ENCODE peak calls at places on chromosomes 5 and 9, in nine cellular contexts. One of them, this sample, is unnamed. For H3K4me1, the result is how much of the 10 kb centered on the place peaks cover.

GRCh38 chr5:163916856-163917255 is 411.4 kb downstream of the MAT2B start:
- DNase-seq in ovary: no peak
- DNase-seq in heart left ventricle: no peak
- DNase-seq in endothelial cell of umbilical vein: no peak
- DNase-seq in tibial nerve: no peak
- DNase-seq in suprapubic skin: no peak
- DNase-seq in A549: no peak
- DNase-seq in esophagus squamous epithelium: no peak
- DNase-seq in body of pancreas: no peak
- DNase-seq in this sample: no peak

GRCh38 chr9:130036099-130036498 is 6.9 kb downstream of the FNBP1 start:
- DNase-seq in ovary: no peak
- DNase-seq in heart left ventricle: no peak
- DNase-seq in endothelial cell of umbilical vein: peak
- DNase-seq in tibial nerve: no peak
- DNase-seq in suprapubic skin: no peak
- DNase-seq in A549: no peak
- DNase-seq in esophagus squamous epithelium: no peak
- DNase-seq in body of pancreas: no peak
- DNase-seq in this sample: no peak

GRCh38 chr9:86098793-86099694 is at the start of gene GOLM1:
- DNase-seq in ovary: peak
- DNase-seq in heart left ventricle: peak
- DNase-seq in endothelial cell of umbilical vein: peak
- DNase-seq in tibial nerve: no peak
- DNase-seq in suprapubic skin: no peak
- DNase-seq in A549: peak
- DNase-seq in esophagus squamous epithelium: no peak
- DNase-seq in body of pancreas: peak
- DNase-seq in this sample: peak

GRCh38 chr5:17355585-17356346 is 138.3 kb downstream of the BASP1 start:
- DNase-seq in ovary: no peak
- DNase-seq in heart left ventricle: no peak
- DNase-seq in endothelial cell of umbilical vein: no peak
- DNase-seq in tibial nerve: no peak
- DNase-seq in suprapubic skin: no peak
- DNase-seq in A549: peak
- DNase-seq in esophagus squamous epithelium: no peak
- DNase-seq in body of pancreas: no peak
- DNase-seq in this sample: no peak

GRCh38 chr5:153714732-153715287 is 224.3 kb downstream of the GRIA1 start:
- DNase-seq in ovary: no peak
- DNase-seq in heart left ventricle: no peak
- DNase-seq in endothelial cell of umbilical vein: no peak
- DNase-seq in tibial nerve: no peak
- DNase-seq in suprapubic skin: no peak
- DNase-seq in A549: no peak
- DNase-seq in esophagus squamous epithelium: no peak
- DNase-seq in body of pancreas: no peak
- DNase-seq in this sample: no peak

GRCh38 chr5:135867599-135867998 is 28.0 kb downstream of the IL9 start:
- DNase-seq in ovary: no peak
- DNase-seq in heart left ventricle: no peak
- DNase-seq in endothelial cell of umbilical vein: no peak
- DNase-seq in tibial nerve: no peak
- DNase-seq in suprapubic skin: peak
- DNase-seq in A549: no peak
- DNase-seq in esophagus squamous epithelium: no peak
- DNase-seq in body of pancreas: no peak
- DNase-seq in this sample: no peak

GRCh38 chr5:87944553-87945320 is 323.9 kb downstream of the TMEM161B start:
- DNase-seq in ovary: peak
- DNase-seq in heart left ventricle: peak
- DNase-seq in endothelial cell of umbilical vein: no peak
- DNase-seq in tibial nerve: no peak
- DNase-seq in suprapubic skin: no peak
- DNase-seq in A549: no peak
- DNase-seq in esophagus squamous epithelium: no peak
- DNase-seq in body of pancreas: no peak
- DNase-seq in this sample: no peak

GRCh38 chr9:121286973-121287721 is 19.2 kb downstream of the GSN start:
- DNase-seq in ovary: peak
- DNase-seq in heart left ventricle: peak
- DNase-seq in endothelial cell of umbilical vein: peak
- DNase-seq in tibial nerve: peak
- DNase-seq in suprapubic skin: peak
- DNase-seq in A549: peak
- DNase-seq in esophagus squamous epithelium: peak
- DNase-seq in body of pancreas: peak
- DNase-seq in this sample: peak

GRCh38 chr9:89278997-89279739 is 31.8 kb upstream of the CKS2 start:
- DNase-seq in ovary: no peak
- DNase-seq in heart left ventricle: no peak
- DNase-seq in endothelial cell of umbilical vein: peak
- DNase-seq in tibial nerve: peak
- DNase-seq in suprapubic skin: no peak
- DNase-seq in A549: peak
- DNase-seq in esophagus squamous epithelium: no peak
- DNase-seq in body of pancreas: peak
- DNase-seq in this sample: no peak

GRCh38 chr5:2206244-2207108 is 323.8 kb upstream of the IRX4 start:
- DNase-seq in ovary: no peak
- DNase-seq in heart left ventricle: no peak
- DNase-seq in endothelial cell of umbilical vein: no peak
- DNase-seq in tibial nerve: no peak
- DNase-seq in suprapubic skin: no peak
- DNase-seq in A549: no peak
- DNase-seq in esophagus squamous epithelium: no peak
- DNase-seq in body of pancreas: no peak
- DNase-seq in this sample: no peak

GRCh38 chr9:77011973-77012817 is 7.3 kb upstream of the FOXB2 start:
- DNase-seq in ovary: peak
- DNase-seq in heart left ventricle: no peak
- DNase-seq in endothelial cell of umbilical vein: peak
- DNase-seq in tibial nerve: peak
- DNase-seq in suprapubic skin: no peak
- DNase-seq in A549: peak
- DNase-seq in esophagus squamous epithelium: no peak
- DNase-seq in body of pancreas: peak
- DNase-seq in this sample: peak

GRCh38 chr9:24502548-24502947 is 43.1 kb downstream of the IZUMO3 start:
- DNase-seq in ovary: no peak
- DNase-seq in heart left ventricle: no peak
- DNase-seq in endothelial cell of umbilical vein: no peak
- DNase-seq in tibial nerve: no peak
- DNase-seq in suprapubic skin: no peak
- DNase-seq in A549: no peak
- DNase-seq in esophagus squamous epithelium: no peak
- DNase-seq in body of pancreas: no peak
- DNase-seq in this sample: no peak

GRCh38 chr9:33161011-33161588 is 6.0 kb downstream of the B4GALT1 start:
- DNase-seq in ovary: peak
- DNase-seq in heart left ventricle: peak
- DNase-seq in endothelial cell of umbilical vein: peak
- DNase-seq in tibial nerve: peak
- DNase-seq in suprapubic skin: peak
- DNase-seq in A549: peak
- DNase-seq in esophagus squamous epithelium: no peak
- DNase-seq in body of pancreas: peak
- DNase-seq in this sample: peak

GRCh38 chr9:131738838-131739191 is 1.1 kb downstream of the RAPGEF1 start:
- DNase-seq in ovary: no peak
- DNase-seq in heart left ventricle: no peak
- DNase-seq in endothelial cell of umbilical vein: no peak
- DNase-seq in tibial nerve: no peak
- DNase-seq in suprapubic skin: no peak
- DNase-seq in A549: no peak
- DNase-seq in esophagus squamous epithelium: no peak
- DNase-seq in body of pancreas: peak
- DNase-seq in this sample: no peak

GRCh38 chr9:104071589-104071988 is 22.5 kb upstream of the SMC2 start:
- DNase-seq in ovary: no peak
- DNase-seq in heart left ventricle: no peak
- DNase-seq in endothelial cell of umbilical vein: no peak
- DNase-seq in tibial nerve: no peak
- DNase-seq in suprapubic skin: no peak
- DNase-seq in A549: no peak
- DNase-seq in esophagus squamous epithelium: no peak
- DNase-seq in body of pancreas: no peak
- DNase-seq in this sample: no peak

GRCh38 chr5:6302684-6303083 is 75.7 kb downstream of the MED10 start:
- DNase-seq in ovary: no peak
- DNase-seq in heart left ventricle: no peak
- DNase-seq in endothelial cell of umbilical vein: no peak
- DNase-seq in tibial nerve: no peak
- DNase-seq in suprapubic skin: no peak
- DNase-seq in A549: no peak
- DNase-seq in esophagus squamous epithelium: no peak
- DNase-seq in body of pancreas: no peak
- DNase-seq in this sample: no peak

GRCh38 chr9:122200960-122201635 is 27.7 kb downstream of the LHX6 start:
- DNase-seq in ovary: no peak
- DNase-seq in heart left ventricle: no peak
- DNase-seq in endothelial cell of umbilical vein: peak
- DNase-seq in tibial nerve: no peak
- DNase-seq in suprapubic skin: no peak
- DNase-seq in A549: no peak
- DNase-seq in esophagus squamous epithelium: no peak
- DNase-seq in body of pancreas: no peak
- DNase-seq in this sample: no peak

GRCh38 chr5:32583582-32584232 is 1.6 kb upstream of the SUB1 start:
- DNase-seq in ovary: no peak
- DNase-seq in heart left ventricle: no peak
- DNase-seq in endothelial cell of umbilical vein: no peak
- DNase-seq in tibial nerve: no peak
- DNase-seq in suprapubic skin: no peak
- DNase-seq in A549: no peak
- DNase-seq in esophagus squamous epithelium: no peak
- DNase-seq in body of pancreas: no peak
- DNase-seq in this sample: no peak

GRCh38 chr9:137757139-137757538 is 120.4 kb upstream of the CACNA1B start:
- DNase-seq in ovary: no peak
- DNase-seq in heart left ventricle: peak
- DNase-seq in endothelial cell of umbilical vein: no peak
- DNase-seq in tibial nerve: no peak
- DNase-seq in suprapubic skin: no peak
- DNase-seq in A549: no peak
- DNase-seq in esophagus squamous epithelium: no peak
- DNase-seq in body of pancreas: peak
- DNase-seq in this sample: peak

GRCh38 chr9:36142510-36143161 is 6.1 kb downstream of the GLIPR2 start:
- DNase-seq in ovary: no peak
- DNase-seq in heart left ventricle: no peak
- DNase-seq in endothelial cell of umbilical vein: no peak
- DNase-seq in tibial nerve: no peak
- DNase-seq in suprapubic skin: no peak
- DNase-seq in A549: no peak
- DNase-seq in esophagus squamous epithelium: no peak
- DNase-seq in body of pancreas: no peak
- DNase-seq in this sample: no peak
- H3K4me1 ChIP-seq in ovary: under half
- H3K4me1 ChIP-seq in heart left ventricle: under half
- H3K4me1 ChIP-seq in endothelial cell of umbilical vein: under half
- H3K4me1 ChIP-seq in tibial nerve: under half
- H3K4me1 ChIP-seq in suprapubic skin: under half
- H3K4me1 ChIP-seq in A549: under half
- H3K4me1 ChIP-seq in esophagus squamous epithelium: half or more
- H3K4me1 ChIP-seq in body of pancreas: under half
- H3K4me1 ChIP-seq in this sample: under half

GRCh38 chr9:125600194-125600593 is 106.8 kb downstream of the MAPKAP1 start:
- DNase-seq in ovary: no peak
- DNase-seq in heart left ventricle: no peak
- DNase-seq in endothelial cell of umbilical vein: no peak
- DNase-seq in tibial nerve: no peak
- DNase-seq in suprapubic skin: no peak
- DNase-seq in A549: no peak
- DNase-seq in esophagus squamous epithelium: no peak
- DNase-seq in body of pancreas: peak
- DNase-seq in this sample: peak
- H3K27ac ChIP-seq in ovary: no peak
- H3K27ac ChIP-seq in heart left ventricle: no peak
- H3K27ac ChIP-seq in endothelial cell of umbilical vein: no peak
- H3K27ac ChIP-seq in tibial nerve: no peak
- H3K27ac ChIP-seq in suprapubic skin: no peak
- H3K27ac ChIP-seq in A549: no peak
- H3K27ac ChIP-seq in esophagus squamous epithelium: no peak
- H3K27ac ChIP-seq in body of pancreas: no peak
- H3K27ac ChIP-seq in this sample: no peak

GRCh38 chr5:139577689-139578347 is 16.7 kb downstream of the UBE2D2 start:
- DNase-seq in ovary: no peak
- DNase-seq in heart left ventricle: no peak
- DNase-seq in endothelial cell of umbilical vein: peak
- DNase-seq in tibial nerve: no peak
- DNase-seq in suprapubic skin: no peak
- DNase-seq in A549: no peak
- DNase-seq in esophagus squamous epithelium: no peak
- DNase-seq in body of pancreas: no peak
- DNase-seq in this sample: no peak
- TF ChIP-seq POLR2A in ovary: no peak
- TF ChIP-seq POLR2A in heart left ventricle: no peak
- TF ChIP-seq POLR2A in endothelial cell of umbilical vein: no peak
- TF ChIP-seq POLR2A in tibial nerve: no peak
- TF ChIP-seq POLR2A in suprapubic skin: no peak
- TF ChIP-seq POLR2A in A549: no peak
- TF ChIP-seq POLR2A in esophagus squamous epithelium: no peak
- TF ChIP-seq POLR2A in body of pancreas: no peak
- TF ChIP-seq POLR2A in this sample: no peak

GRCh38 chr5:52799983-52800393 is 12.3 kb downstream of the ITGA1 start:
- DNase-seq in ovary: peak
- DNase-seq in heart left ventricle: peak
- DNase-seq in endothelial cell of umbilical vein: peak
- DNase-seq in tibial nerve: peak
- DNase-seq in suprapubic skin: peak
- DNase-seq in A549: peak
- DNase-seq in esophagus squamous epithelium: peak
- DNase-seq in body of pancreas: peak
- DNase-seq in this sample: peak
- H3K4me1 ChIP-seq in ovary: under half
- H3K4me1 ChIP-seq in heart left ventricle: half or more
- H3K4me1 ChIP-seq in endothelial cell of umbilical vein: under half
- H3K4me1 ChIP-seq in tibial nerve: under half
- H3K4me1 ChIP-seq in suprapubic skin: half or more
- H3K4me1 ChIP-seq in A549: under half
- H3K4me1 ChIP-seq in esophagus squamous epithelium: half or more
- H3K4me1 ChIP-seq in body of pancreas: under half
- H3K4me1 ChIP-seq in this sample: under half

GRCh38 chr5:151773979-151774378 is 2.2 kb downstream of the G3BP1 start:
- DNase-seq in ovary: no peak
- DNase-seq in heart left ventricle: no peak
- DNase-seq in endothelial cell of umbilical vein: peak
- DNase-seq in tibial nerve: no peak
- DNase-seq in suprapubic skin: no peak
- DNase-seq in A549: no peak
- DNase-seq in esophagus squamous epithelium: no peak
- DNase-seq in body of pancreas: no peak
- DNase-seq in this sample: no peak
- H3K27ac ChIP-seq in ovary: no peak
- H3K27ac ChIP-seq in heart left ventricle: peak
- H3K27ac ChIP-seq in endothelial cell of umbilical vein: peak
- H3K27ac ChIP-seq in tibial nerve: no peak
- H3K27ac ChIP-seq in suprapubic skin: peak
- H3K27ac ChIP-seq in A549: no peak
- H3K27ac ChIP-seq in esophagus squamous epithelium: peak
- H3K27ac ChIP-seq in body of pancreas: no peak
- H3K27ac ChIP-seq in this sample: no peak

GRCh38 chr9:134422301-134422700 is 96.0 kb downstream of the RXRA start:
- DNase-seq in ovary: peak
- DNase-seq in heart left ventricle: no peak
- DNase-seq in endothelial cell of umbilical vein: no peak
- DNase-seq in tibial nerve: no peak
- DNase-seq in suprapubic skin: no peak
- DNase-seq in A549: no peak
- DNase-seq in esophagus squamous epithelium: no peak
- DNase-seq in body of pancreas: peak
- DNase-seq in this sample: peak
- TF ChIP-seq POLR2A in ovary: no peak
- TF ChIP-seq POLR2A in heart left ventricle: no peak
- TF ChIP-seq POLR2A in endothelial cell of umbilical vein: no peak
- TF ChIP-seq POLR2A in tibial nerve: no peak
- TF ChIP-seq POLR2A in suprapubic skin: no peak
- TF ChIP-seq POLR2A in A549: no peak
- TF ChIP-seq POLR2A in esophagus squamous epithelium: no peak
- TF ChIP-seq POLR2A in body of pancreas: no peak
- TF ChIP-seq POLR2A in this sample: no peak